ENCODE peak calls at places on chromosomes 1 and 21, in seven cellular contexts. One of them, this sample, is unnamed.

GRCh38 chr1:47215713-47216112 is 16.3 kb downstream of the TAL1 start:
- DNase-seq in esophagus muscularis mucosa: no peak
- DNase-seq in HCT116: no peak
- DNase-seq in prostate gland: no peak
- DNase-seq in Panc1: no peak
- DNase-seq in GM23338: no peak
- DNase-seq in H1: no peak
- DNase-seq in this sample: no peak

GRCh38 chr1:32878183-32878582 is 7.5 kb upstream of the FNDC5 start:
- DNase-seq in esophagus muscularis mucosa: no peak
- DNase-seq in HCT116: no peak
- DNase-seq in prostate gland: no peak
- DNase-seq in Panc1: no peak
- DNase-seq in GM23338: no peak
- DNase-seq in H1: no peak
- DNase-seq in this sample: no peak

GRCh38 chr1:45356186-45356585 is 15.9 kb upstream of the MUTYH start:
- DNase-seq in esophagus muscularis mucosa: no peak
- DNase-seq in HCT116: no peak
- DNase-seq in prostate gland: no peak
- DNase-seq in Panc1: no peak
- DNase-seq in GM23338: no peak
- DNase-seq in H1: no peak
- DNase-seq in this sample: no peak

GRCh38 chr1:209831615-209832014 is 3.8 kb downstream of the UTP25 start:
- DNase-seq in esophagus muscularis mucosa: no peak
- DNase-seq in HCT116: no peak
- DNase-seq in prostate gland: no peak
- DNase-seq in Panc1: no peak
- DNase-seq in GM23338: no peak
- DNase-seq in H1: no peak
- DNase-seq in this sample: no peak

GRCh38 chr1:8137406-8138244 is 111.5 kb upstream of the ERRFI1 start:
- DNase-seq in esophagus muscularis mucosa: no peak
- DNase-seq in HCT116: peak
- DNase-seq in prostate gland: no peak
- DNase-seq in Panc1: peak
- DNase-seq in GM23338: no peak
- DNase-seq in H1: no peak
- DNase-seq in this sample: no peak

GRCh38 chr1:17348593-17349234 is 23.3 kb upstream of the PADI6 start:
- DNase-seq in esophagus muscularis mucosa: no peak
- DNase-seq in HCT116: no peak
- DNase-seq in prostate gland: no peak
- DNase-seq in Panc1: peak
- DNase-seq in GM23338: no peak
- DNase-seq in H1: no peak
- DNase-seq in this sample: no peak

GRCh38 chr1:178055093-178055492 is 38.8 kb upstream of the RASAL2 start:
- DNase-seq in esophagus muscularis mucosa: no peak
- DNase-seq in HCT116: no peak
- DNase-seq in prostate gland: no peak
- DNase-seq in Panc1: peak
- DNase-seq in GM23338: peak
- DNase-seq in H1: peak
- DNase-seq in this sample: peak

GRCh38 chr1:16076003-16076870 is 2.8 kb upstream of the FAM131C start:
- DNase-seq in esophagus muscularis mucosa: no peak
- DNase-seq in HCT116: peak
- DNase-seq in prostate gland: no peak
- DNase-seq in Panc1: peak
- DNase-seq in GM23338: no peak
- DNase-seq in H1: no peak
- DNase-seq in this sample: no peak

GRCh38 chr21:39004776-39005605 is 178.3 kb downstream of the PSMG1 start:
- DNase-seq in esophagus muscularis mucosa: no peak
- DNase-seq in HCT116: no peak
- DNase-seq in prostate gland: no peak
- DNase-seq in Panc1: no peak
- DNase-seq in GM23338: no peak
- DNase-seq in H1: no peak
- DNase-seq in this sample: peak

GRCh38 chr1:243883551-243883950 is 33.5 kb upstream of the AKT3 start:
- DNase-seq in esophagus muscularis mucosa: no peak
- DNase-seq in HCT116: no peak
- DNase-seq in prostate gland: no peak
- DNase-seq in Panc1: no peak
- DNase-seq in GM23338: no peak
- DNase-seq in H1: no peak
- DNase-seq in this sample: no peak

GRCh38 chr1:203657735-203658134 is 31.1 kb downstream of the ATP2B4 start:
- DNase-seq in esophagus muscularis mucosa: no peak
- DNase-seq in HCT116: no peak
- DNase-seq in prostate gland: no peak
- DNase-seq in Panc1: no peak
- DNase-seq in GM23338: no peak
- DNase-seq in H1: no peak
- DNase-seq in this sample: no peak

GRCh38 chr1:203655656-203656055 is 29.0 kb downstream of the ATP2B4 start:
- DNase-seq in esophagus muscularis mucosa: no peak
- DNase-seq in HCT116: no peak
- DNase-seq in prostate gland: no peak
- DNase-seq in Panc1: no peak
- DNase-seq in GM23338: no peak
- DNase-seq in H1: no peak
- DNase-seq in this sample: no peak

GRCh38 chr1:203656796-203657620 is 30.4 kb downstream of the ATP2B4 start:
- DNase-seq in esophagus muscularis mucosa: no peak
- DNase-seq in HCT116: no peak
- DNase-seq in prostate gland: no peak
- DNase-seq in Panc1: no peak
- DNase-seq in GM23338: no peak
- DNase-seq in H1: no peak
- DNase-seq in this sample: no peak

GRCh38 chr1:203660069-203660468 is 33.4 kb downstream of the ATP2B4 start:
- DNase-seq in esophagus muscularis mucosa: no peak
- DNase-seq in HCT116: no peak
- DNase-seq in prostate gland: no peak
- DNase-seq in Panc1: no peak
- DNase-seq in GM23338: no peak
- DNase-seq in H1: no peak
- DNase-seq in this sample: no peak

DNA sequence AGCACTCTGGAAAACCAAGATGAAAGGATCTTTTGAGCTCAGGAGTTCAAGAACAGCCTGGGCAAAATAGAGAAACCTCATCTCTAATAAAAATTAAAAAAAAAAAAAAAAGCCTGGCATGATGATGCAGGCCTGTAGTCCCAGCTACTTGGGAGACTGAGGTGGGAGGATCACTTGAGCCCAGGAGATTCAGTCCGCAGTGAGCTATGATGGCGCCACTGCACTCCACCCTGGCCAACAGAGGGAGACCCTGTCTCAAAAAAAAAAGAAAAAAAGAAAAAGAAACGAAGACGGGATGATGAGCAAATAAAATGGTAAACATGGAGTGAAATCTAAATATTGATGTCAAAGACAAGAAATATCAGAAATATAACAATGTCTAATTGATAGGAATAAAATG is 31.6 kb downstream of the ATP2B4 start:
- DNase-seq in esophagus muscularis mucosa: no peak
- DNase-seq in HCT116: no peak
- DNase-seq in prostate gland: no peak
- DNase-seq in Panc1: no peak
- DNase-seq in GM23338: no peak
- DNase-seq in H1: no peak
- DNase-seq in this sample: no peak
- H3K27ac ChIP-seq in esophagus muscularis mucosa: peak
- H3K27ac ChIP-seq in HCT116: no peak
- H3K27ac ChIP-seq in prostate gland: no peak
- H3K27ac ChIP-seq in Panc1: no peak
- H3K27ac ChIP-seq in GM23338: no peak
- H3K27ac ChIP-seq in H1: no peak
- H3K27ac ChIP-seq in this sample: no peak

GRCh38 chr1:163095223-163095622 is 26.1 kb downstream of the RGS4 start:
- DNase-seq in esophagus muscularis mucosa: no peak
- DNase-seq in HCT116: no peak
- DNase-seq in prostate gland: no peak
- DNase-seq in Panc1: no peak
- DNase-seq in GM23338: no peak
- DNase-seq in H1: no peak
- DNase-seq in this sample: no peak
- TF ChIP-seq POLR2AphosphoS5 in esophagus muscularis mucosa: no peak
- TF ChIP-seq POLR2AphosphoS5 in HCT116: no peak
- TF ChIP-seq POLR2AphosphoS5 in prostate gland: no peak
- TF ChIP-seq POLR2AphosphoS5 in Panc1: no peak
- TF ChIP-seq POLR2AphosphoS5 in GM23338: no peak
- TF ChIP-seq POLR2AphosphoS5 in H1: no peak
- TF ChIP-seq POLR2AphosphoS5 in this sample: no peak

GRCh38 chr1:35203295-35203694 is 10.3 kb upstream of the SFPQ start:
- DNase-seq in esophagus muscularis mucosa: no peak
- DNase-seq in HCT116: no peak
- DNase-seq in prostate gland: no peak
- DNase-seq in Panc1: no peak
- DNase-seq in GM23338: no peak
- DNase-seq in H1: no peak
- DNase-seq in this sample: no peak

GRCh38 chr1:35202048-35202719 is 9.2 kb upstream of the SFPQ start:
- DNase-seq in esophagus muscularis mucosa: no peak
- DNase-seq in HCT116: peak
- DNase-seq in prostate gland: peak
- DNase-seq in Panc1: peak
- DNase-seq in GM23338: peak
- DNase-seq in H1: peak
- DNase-seq in this sample: peak
- H3K27ac ChIP-seq in esophagus muscularis mucosa: no peak
- H3K27ac ChIP-seq in HCT116: no peak
- H3K27ac ChIP-seq in prostate gland: no peak
- H3K27ac ChIP-seq in Panc1: no peak
- H3K27ac ChIP-seq in GM23338: no peak
- H3K27ac ChIP-seq in H1: no peak
- H3K27ac ChIP-seq in this sample: no peak

GRCh38 chr1:212284744-212285684 is at the start of gene PPP2R5A:
- DNase-seq in esophagus muscularis mucosa: peak
- DNase-seq in HCT116: peak
- DNase-seq in prostate gland: peak
- DNase-seq in Panc1: peak
- DNase-seq in GM23338: peak
- DNase-seq in H1: peak
- DNase-seq in this sample: peak
- TF ChIP-seq POLR2AphosphoS5 in esophagus muscularis mucosa: peak
- TF ChIP-seq POLR2AphosphoS5 in HCT116: peak
- TF ChIP-seq POLR2AphosphoS5 in prostate gland: peak
- TF ChIP-seq POLR2AphosphoS5 in Panc1: peak
- TF ChIP-seq POLR2AphosphoS5 in GM23338: peak
- TF ChIP-seq POLR2AphosphoS5 in H1: peak
- TF ChIP-seq POLR2AphosphoS5 in this sample: peak